ENCODE peak calls at places on chromosomes 7 and 10, in seven cellular contexts. One of them, this sample, is unnamed.

GRCh38 chr10:94223702-94224370 is 138.9 kb downstream of the NOC3L start:
- DNase-seq in EH: no peak
- DNase-seq in LHCN-M2: peak
- DNase-seq in sciatic nerve: no peak
- DNase-seq in GM10248: no peak
- DNase-seq in NCI-H1436: no peak
- DNase-seq in epithelial cell of prostate: no peak
- DNase-seq in this sample: no peak

GRCh38 chr10:132341017-132341416 is 9.0 kb downstream of the LRRC27 start:
- DNase-seq in sciatic nerve: no peak
- DNase-seq in GM10248: no peak
- DNase-seq in LHCN-M2: no peak
- DNase-seq in EH: no peak
- DNase-seq in NCI-H1436: no peak
- DNase-seq in epithelial cell of prostate: no peak
- DNase-seq in this sample: no peak

GRCh38 chr10:119252051-119252465 is 44.7 kb downstream of the GRK5 start:
- DNase-seq in NCI-H1436: no peak
- DNase-seq in GM10248: no peak
- DNase-seq in epithelial cell of prostate: no peak
- DNase-seq in EH: no peak
- DNase-seq in LHCN-M2: no peak
- DNase-seq in sciatic nerve: no peak
- DNase-seq in this sample: no peak

GRCh38 chr7:43124388-43124787 is 11.9 kb downstream of the HECW1 start:
- DNase-seq in EH: no peak
- DNase-seq in LHCN-M2: no peak
- DNase-seq in NCI-H1436: no peak
- DNase-seq in GM10248: no peak
- DNase-seq in epithelial cell of prostate: no peak
- DNase-seq in sciatic nerve: no peak
- DNase-seq in this sample: no peak

GRCh38 chr10:110260746-110261477 is 43.8 kb downstream of the SMNDC1 start:
- DNase-seq in GM10248: no peak
- DNase-seq in epithelial cell of prostate: no peak
- DNase-seq in EH: peak
- DNase-seq in NCI-H1436: no peak
- DNase-seq in LHCN-M2: peak
- DNase-seq in sciatic nerve: no peak
- DNase-seq in this sample: no peak

GRCh38 chr10:69848454-69848853 is 46.7 kb downstream of the COL13A1 start:
- DNase-seq in LHCN-M2: no peak
- DNase-seq in EH: no peak
- DNase-seq in sciatic nerve: no peak
- DNase-seq in GM10248: no peak
- DNase-seq in epithelial cell of prostate: no peak
- DNase-seq in NCI-H1436: no peak
- DNase-seq in this sample: no peak

GRCh38 chr7:100694196-100694745 is at the start of gene GIGYF1:
- DNase-seq in GM10248: peak
- DNase-seq in NCI-H1436: peak
- DNase-seq in epithelial cell of prostate: no peak
- DNase-seq in LHCN-M2: peak
- DNase-seq in EH: peak
- DNase-seq in sciatic nerve: no peak
- DNase-seq in this sample: peak

GRCh38 chr7:131486346-131486745 is 70.1 kb downstream of the PODXL start:
- DNase-seq in EH: no peak
- DNase-seq in NCI-H1436: no peak
- DNase-seq in GM10248: no peak
- DNase-seq in epithelial cell of prostate: no peak
- DNase-seq in LHCN-M2: no peak
- DNase-seq in sciatic nerve: no peak
- DNase-seq in this sample: no peak

GRCh38 chr10:12448729-12449391 is 99.5 kb downstream of the CAMK1D start:
- DNase-seq in EH: peak
- DNase-seq in sciatic nerve: no peak
- DNase-seq in GM10248: peak
- DNase-seq in NCI-H1436: no peak
- DNase-seq in epithelial cell of prostate: peak
- DNase-seq in LHCN-M2: peak
- DNase-seq in this sample: peak

GRCh38 chr7:4700577-4701235 is 18.6 kb downstream of the FOXK1 start:
- DNase-seq in GM10248: no peak
- DNase-seq in LHCN-M2: no peak
- DNase-seq in epithelial cell of prostate: no peak
- DNase-seq in sciatic nerve: no peak
- DNase-seq in EH: peak
- DNase-seq in NCI-H1436: no peak
- DNase-seq in this sample: no peak

GRCh38 chr10:104403625-104404024 is 50.0 kb downstream of the CFAP58 start:
- DNase-seq in epithelial cell of prostate: no peak
- DNase-seq in sciatic nerve: no peak
- DNase-seq in GM10248: no peak
- DNase-seq in EH: no peak
- DNase-seq in NCI-H1436: no peak
- DNase-seq in LHCN-M2: no peak
- DNase-seq in this sample: no peak

GRCh38 chr7:74494076-74494548 is 40.4 kb downstream of the GTF2IRD1 start:
- DNase-seq in epithelial cell of prostate: no peak
- DNase-seq in sciatic nerve: no peak
- DNase-seq in NCI-H1436: no peak
- DNase-seq in EH: no peak
- DNase-seq in LHCN-M2: no peak
- DNase-seq in GM10248: no peak
- DNase-seq in this sample: no peak

GRCh38 chr10:73876157-73876556 is 1.8 kb upstream of the CAMK2G start:
- DNase-seq in GM10248: no peak
- DNase-seq in sciatic nerve: no peak
- DNase-seq in EH: no peak
- DNase-seq in LHCN-M2: no peak
- DNase-seq in epithelial cell of prostate: no peak
- DNase-seq in NCI-H1436: no peak
- DNase-seq in this sample: no peak

GRCh38 chr7:16615234-16615633 is 30.3 kb downstream of the ANKMY2 start:
- DNase-seq in NCI-H1436: no peak
- DNase-seq in sciatic nerve: no peak
- DNase-seq in epithelial cell of prostate: no peak
- DNase-seq in LHCN-M2: no peak
- DNase-seq in GM10248: no peak
- DNase-seq in EH: no peak
- DNase-seq in this sample: no peak

GRCh38 chr10:124235232-124235631 is 141.8 kb upstream of the CHST15 start:
- DNase-seq in sciatic nerve: no peak
- DNase-seq in epithelial cell of prostate: no peak
- DNase-seq in NCI-H1436: no peak
- DNase-seq in GM10248: no peak
- DNase-seq in LHCN-M2: no peak
- DNase-seq in EH: no peak
- DNase-seq in this sample: no peak

GRCh38 chr7:68511281-68511680 is 1087.0 kb upstream of the AUTS2 start:
- DNase-seq in EH: peak
- DNase-seq in NCI-H1436: no peak
- DNase-seq in sciatic nerve: no peak
- DNase-seq in LHCN-M2: no peak
- DNase-seq in GM10248: no peak
- DNase-seq in epithelial cell of prostate: no peak
- DNase-seq in this sample: no peak

GRCh38 chr7:79282051-79282694 is 171.3 kb downstream of the MAGI2 start:
- DNase-seq in epithelial cell of prostate: no peak
- DNase-seq in LHCN-M2: peak
- DNase-seq in NCI-H1436: no peak
- DNase-seq in EH: peak
- DNase-seq in sciatic nerve: no peak
- DNase-seq in GM10248: no peak
- DNase-seq in this sample: no peak

GRCh38 chr7:72213769-72214168 is 198.4 kb downstream of the CALN1 start:
- DNase-seq in LHCN-M2: no peak
- DNase-seq in NCI-H1436: no peak
- DNase-seq in sciatic nerve: no peak
- DNase-seq in epithelial cell of prostate: no peak
- DNase-seq in GM10248: no peak
- DNase-seq in EH: no peak
- DNase-seq in this sample: no peak

GRCh38 chr7:107622429-107622828 is 38.2 kb upstream of the SLC26A4 start:
- DNase-seq in LHCN-M2: peak
- DNase-seq in epithelial cell of prostate: peak
- DNase-seq in EH: peak
- DNase-seq in NCI-H1436: no peak
- DNase-seq in GM10248: no peak
- DNase-seq in sciatic nerve: no peak
- DNase-seq in this sample: no peak

GRCh38 chr7:151794508-151795167 is 82.3 kb downstream of the PRKAG2 start:
- DNase-seq in EH: peak
- DNase-seq in LHCN-M2: peak
- DNase-seq in epithelial cell of prostate: no peak
- DNase-seq in sciatic nerve: no peak
- DNase-seq in NCI-H1436: peak
- DNase-seq in GM10248: no peak
- DNase-seq in this sample: no peak

GRCh38 chr10:125982256-125982948 is 86.0 kb downstream of the FANK1 start:
- DNase-seq in GM10248: peak
- DNase-seq in EH: peak
- DNase-seq in NCI-H1436: peak
- DNase-seq in epithelial cell of prostate: no peak
- DNase-seq in sciatic nerve: no peak
- DNase-seq in LHCN-M2: peak
- DNase-seq in this sample: peak

GRCh38 chr7:152108359-152108758 is 82.9 kb downstream of the GALNT11 start:
- DNase-seq in EH: peak
- DNase-seq in sciatic nerve: no peak
- DNase-seq in epithelial cell of prostate: no peak
- DNase-seq in GM10248: no peak
- DNase-seq in NCI-H1436: no peak
- DNase-seq in LHCN-M2: no peak
- DNase-seq in this sample: no peak

GRCh38 chr10:132540456-132540855 is 2.9 kb downstream of the INPP5A start:
- DNase-seq in sciatic nerve: peak
- DNase-seq in NCI-H1436: no peak
- DNase-seq in GM10248: no peak
- DNase-seq in epithelial cell of prostate: no peak
- DNase-seq in LHCN-M2: no peak
- DNase-seq in EH: peak
- DNase-seq in this sample: no peak

GRCh38 chr10:58967551-58968418 is 208.7 kb upstream of the PHYHIPL start:
- DNase-seq in sciatic nerve: no peak
- DNase-seq in epithelial cell of prostate: no peak
- DNase-seq in LHCN-M2: no peak
- DNase-seq in EH: no peak
- DNase-seq in GM10248: peak
- DNase-seq in NCI-H1436: peak
- DNase-seq in this sample: no peak

GRCh38 chr7:29265208-29265923 is 70.8 kb downstream of the CHN2 start:
- DNase-seq in NCI-H1436: no peak
- DNase-seq in sciatic nerve: no peak
- DNase-seq in LHCN-M2: peak
- DNase-seq in EH: no peak
- DNase-seq in epithelial cell of prostate: peak
- DNase-seq in GM10248: no peak
- DNase-seq in this sample: no peak

This sample was measured in GM13977.